ENCODE peak calls at places on chromosome 13, in seven cellular contexts. One of them, this sample, is unnamed.

GRCh38 chr13:45521292-45521691 is 56.6 kb downstream of the COG3 start:
- DNase-seq in neural crest cell: no peak
- DNase-seq in NCI-H1930: no peak
- DNase-seq in amniotic epithelial cell: peak
- DNase-seq in cardiac fibroblast: peak
- DNase-seq in ELF-1: no peak
- DNase-seq in NCI-H1092 treated with DMSO at 0.1 percent for 48 hours: no peak
- DNase-seq in this sample: no peak

GRCh38 chr13:43986395-43986794 is 106.7 kb downstream of the LACC1 start:
- DNase-seq in neural crest cell: no peak
- DNase-seq in NCI-H1930: no peak
- DNase-seq in amniotic epithelial cell: no peak
- DNase-seq in cardiac fibroblast: no peak
- DNase-seq in ELF-1: no peak
- DNase-seq in NCI-H1092 treated with DMSO at 0.1 percent for 48 hours: peak
- DNase-seq in this sample: no peak

GRCh38 chr13:50527612-50528509 is 315.6 kb downstream of the DLEU7 start:
- DNase-seq in neural crest cell: no peak
- DNase-seq in NCI-H1930: no peak
- DNase-seq in amniotic epithelial cell: no peak
- DNase-seq in cardiac fibroblast: no peak
- DNase-seq in ELF-1: no peak
- DNase-seq in NCI-H1092 treated with DMSO at 0.1 percent for 48 hours: no peak
- DNase-seq in this sample: peak

GRCh38 chr13:108963846-108964600 is 334.6 kb downstream of the MYO16 start:
- DNase-seq in neural crest cell: no peak
- DNase-seq in NCI-H1930: no peak
- DNase-seq in amniotic epithelial cell: peak
- DNase-seq in cardiac fibroblast: peak
- DNase-seq in ELF-1: no peak
- DNase-seq in NCI-H1092 treated with DMSO at 0.1 percent for 48 hours: no peak
- DNase-seq in this sample: no peak

GRCh38 chr13:106063591-106064308 is 471.7 kb downstream of the EFNB2 start:
- DNase-seq in neural crest cell: no peak
- DNase-seq in NCI-H1930: no peak
- DNase-seq in amniotic epithelial cell: peak
- DNase-seq in cardiac fibroblast: peak
- DNase-seq in ELF-1: no peak
- DNase-seq in NCI-H1092 treated with DMSO at 0.1 percent for 48 hours: no peak
- DNase-seq in this sample: peak

GRCh38 chr13:50779443-50780200 is 63.9 kb downstream of the DLEU7 start:
- DNase-seq in neural crest cell: no peak
- DNase-seq in NCI-H1930: no peak
- DNase-seq in amniotic epithelial cell: no peak
- DNase-seq in cardiac fibroblast: no peak
- DNase-seq in ELF-1: no peak
- DNase-seq in NCI-H1092 treated with DMSO at 0.1 percent for 48 hours: no peak
- DNase-seq in this sample: no peak

GRCh38 chr13:113610266-113610665 is 25.7 kb downstream of the TFDP1 start:
- DNase-seq in neural crest cell: no peak
- DNase-seq in NCI-H1930: no peak
- DNase-seq in amniotic epithelial cell: no peak
- DNase-seq in cardiac fibroblast: no peak
- DNase-seq in ELF-1: no peak
- DNase-seq in NCI-H1092 treated with DMSO at 0.1 percent for 48 hours: no peak
- DNase-seq in this sample: no peak

GRCh38 chr13:33547035-33547434 is 261.5 kb upstream of the STARD13 start:
- DNase-seq in neural crest cell: no peak
- DNase-seq in NCI-H1930: no peak
- DNase-seq in amniotic epithelial cell: no peak
- DNase-seq in cardiac fibroblast: no peak
- DNase-seq in ELF-1: no peak
- DNase-seq in NCI-H1092 treated with DMSO at 0.1 percent for 48 hours: no peak
- DNase-seq in this sample: peak

GRCh38 chr13:113869263-113869662 is 5.4 kb upstream of the GAS6 start:
- DNase-seq in neural crest cell: no peak
- DNase-seq in NCI-H1930: no peak
- DNase-seq in amniotic epithelial cell: no peak
- DNase-seq in cardiac fibroblast: no peak
- DNase-seq in ELF-1: no peak
- DNase-seq in NCI-H1092 treated with DMSO at 0.1 percent for 48 hours: no peak
- DNase-seq in this sample: no peak

GRCh38 chr13:20431687-20432384 is 93.8 kb downstream of the CRYL1 start:
- DNase-seq in neural crest cell: no peak
- DNase-seq in NCI-H1930: no peak
- DNase-seq in amniotic epithelial cell: no peak
- DNase-seq in cardiac fibroblast: no peak
- DNase-seq in ELF-1: no peak
- DNase-seq in NCI-H1092 treated with DMSO at 0.1 percent for 48 hours: no peak
- DNase-seq in this sample: no peak

GRCh38 chr13:86569119-86569518 is 769.9 kb upstream of the SLITRK6 start:
- DNase-seq in neural crest cell: no peak
- DNase-seq in NCI-H1930: no peak
- DNase-seq in amniotic epithelial cell: no peak
- DNase-seq in cardiac fibroblast: no peak
- DNase-seq in ELF-1: no peak
- DNase-seq in NCI-H1092 treated with DMSO at 0.1 percent for 48 hours: no peak
- DNase-seq in this sample: no peak

GRCh38 chr13:109180905-109181425 is 551.6 kb downstream of the MYO16 start:
- DNase-seq in neural crest cell: peak
- DNase-seq in NCI-H1930: no peak
- DNase-seq in amniotic epithelial cell: peak
- DNase-seq in cardiac fibroblast: peak
- DNase-seq in ELF-1: no peak
- DNase-seq in NCI-H1092 treated with DMSO at 0.1 percent for 48 hours: no peak
- DNase-seq in this sample: no peak

GRCh38 chr13:39516140-39516539 is 86.9 kb downstream of the LHFPL6 start:
- DNase-seq in neural crest cell: no peak
- DNase-seq in NCI-H1930: no peak
- DNase-seq in amniotic epithelial cell: no peak
- DNase-seq in cardiac fibroblast: no peak
- DNase-seq in ELF-1: no peak
- DNase-seq in NCI-H1092 treated with DMSO at 0.1 percent for 48 hours: peak
- DNase-seq in this sample: no peak

GRCh38 chr13:21567714-21568113 is 36.3 kb downstream of the MICU2 start:
- DNase-seq in neural crest cell: no peak
- DNase-seq in NCI-H1930: no peak
- DNase-seq in amniotic epithelial cell: peak
- DNase-seq in cardiac fibroblast: peak
- DNase-seq in ELF-1: no peak
- DNase-seq in NCI-H1092 treated with DMSO at 0.1 percent for 48 hours: no peak
- DNase-seq in this sample: peak

GRCh38 chr13:20940083-20940482 is 37.5 kb upstream of the XPO4 start:
- DNase-seq in neural crest cell: no peak
- DNase-seq in NCI-H1930: no peak
- DNase-seq in amniotic epithelial cell: peak
- DNase-seq in cardiac fibroblast: peak
- DNase-seq in ELF-1: no peak
- DNase-seq in NCI-H1092 treated with DMSO at 0.1 percent for 48 hours: no peak
- DNase-seq in this sample: no peak

GRCh38 chr13:59425211-59425721 is 738.5 kb downstream of the DIAPH3 start:
- DNase-seq in neural crest cell: no peak
- DNase-seq in NCI-H1930: no peak
- DNase-seq in amniotic epithelial cell: peak
- DNase-seq in cardiac fibroblast: peak
- DNase-seq in ELF-1: no peak
- DNase-seq in NCI-H1092 treated with DMSO at 0.1 percent for 48 hours: peak
- DNase-seq in this sample: peak

GRCh38 chr13:97165527-97166425 is 56.4 kb upstream of the MBNL2 start:
- DNase-seq in neural crest cell: no peak
- DNase-seq in NCI-H1930: no peak
- DNase-seq in amniotic epithelial cell: no peak
- DNase-seq in cardiac fibroblast: no peak
- DNase-seq in ELF-1: no peak
- DNase-seq in NCI-H1092 treated with DMSO at 0.1 percent for 48 hours: no peak
- DNase-seq in this sample: no peak

GRCh38 chr13:98171806-98172569 is 5.1 kb downstream of the RNF113B start:
- DNase-seq in neural crest cell: no peak
- DNase-seq in NCI-H1930: no peak
- DNase-seq in amniotic epithelial cell: peak
- DNase-seq in cardiac fibroblast: peak
- DNase-seq in ELF-1: peak
- DNase-seq in NCI-H1092 treated with DMSO at 0.1 percent for 48 hours: no peak
- DNase-seq in this sample: peak

GRCh38 chr13:102556806-102557205 is 40.0 kb upstream of the TPP2 start:
- DNase-seq in neural crest cell: no peak
- DNase-seq in NCI-H1930: no peak
- DNase-seq in amniotic epithelial cell: no peak
- DNase-seq in cardiac fibroblast: no peak
- DNase-seq in ELF-1: no peak
- DNase-seq in NCI-H1092 treated with DMSO at 0.1 percent for 48 hours: no peak
- DNase-seq in this sample: no peak

GRCh38 chr13:62544928-62545327 is 1129.3 kb upstream of the PCDH20 start:
- DNase-seq in neural crest cell: no peak
- DNase-seq in NCI-H1930: no peak
- DNase-seq in amniotic epithelial cell: no peak
- DNase-seq in cardiac fibroblast: no peak
- DNase-seq in ELF-1: no peak
- DNase-seq in NCI-H1092 treated with DMSO at 0.1 percent for 48 hours: no peak
- DNase-seq in this sample: no peak

GRCh38 chr13:77545626-77546412 is 10.3 kb downstream of the SCEL start:
- DNase-seq in neural crest cell: no peak
- DNase-seq in NCI-H1930: no peak
- DNase-seq in amniotic epithelial cell: no peak
- DNase-seq in cardiac fibroblast: no peak
- DNase-seq in ELF-1: no peak
- DNase-seq in NCI-H1092 treated with DMSO at 0.1 percent for 48 hours: no peak
- DNase-seq in this sample: no peak

GRCh38 chr13:43077906-43078305 is 54.5 kb downstream of the DNAJC15 start:
- DNase-seq in neural crest cell: no peak
- DNase-seq in NCI-H1930: no peak
- DNase-seq in amniotic epithelial cell: no peak
- DNase-seq in cardiac fibroblast: no peak
- DNase-seq in ELF-1: no peak
- DNase-seq in NCI-H1092 treated with DMSO at 0.1 percent for 48 hours: no peak
- DNase-seq in this sample: no peak

GRCh38 chr13:94967183-94968039 is 255.1 kb upstream of the SOX21 start:
- DNase-seq in neural crest cell: peak
- DNase-seq in NCI-H1930: peak
- DNase-seq in amniotic epithelial cell: no peak
- DNase-seq in cardiac fibroblast: no peak
- DNase-seq in ELF-1: peak
- DNase-seq in NCI-H1092 treated with DMSO at 0.1 percent for 48 hours: peak
- DNase-seq in this sample: peak

GRCh38 chr13:106610511-106610910 is 42.6 kb upstream of the ARGLU1 start:
- DNase-seq in neural crest cell: no peak
- DNase-seq in NCI-H1930: no peak
- DNase-seq in amniotic epithelial cell: peak
- DNase-seq in cardiac fibroblast: peak
- DNase-seq in ELF-1: no peak
- DNase-seq in NCI-H1092 treated with DMSO at 0.1 percent for 48 hours: no peak
- DNase-seq in this sample: no peak

GRCh38 chr13:21933001-21933400 is 262.1 kb downstream of the FGF9 start:
- DNase-seq in neural crest cell: no peak
- DNase-seq in NCI-H1930: no peak
- DNase-seq in amniotic epithelial cell: no peak
- DNase-seq in cardiac fibroblast: no peak
- DNase-seq in ELF-1: no peak
- DNase-seq in NCI-H1092 treated with DMSO at 0.1 percent for 48 hours: peak
- DNase-seq in this sample: no peak

GRCh38 chr13:79196366-79196765 is 209.7 kb downstream of the RBM26 start:
- DNase-seq in neural crest cell: no peak
- DNase-seq in NCI-H1930: no peak
- DNase-seq in amniotic epithelial cell: no peak
- DNase-seq in cardiac fibroblast: no peak
- DNase-seq in ELF-1: no peak
- DNase-seq in NCI-H1092 treated with DMSO at 0.1 percent for 48 hours: no peak
- DNase-seq in this sample: no peak

GRCh38 chr13:26499209-26499601 is 58.3 kb upstream of the WASF3 start:
- DNase-seq in neural crest cell: no peak
- DNase-seq in NCI-H1930: no peak
- DNase-seq in amniotic epithelial cell: no peak
- DNase-seq in cardiac fibroblast: no peak
- DNase-seq in ELF-1: peak
- DNase-seq in NCI-H1092 treated with DMSO at 0.1 percent for 48 hours: no peak
- DNase-seq in this sample: no peak

GRCh38 chr13:74388626-74389025 is 254.4 kb upstream of the KLF12 start:
- DNase-seq in neural crest cell: no peak
- DNase-seq in NCI-H1930: no peak
- DNase-seq in amniotic epithelial cell: no peak
- DNase-seq in cardiac fibroblast: no peak
- DNase-seq in ELF-1: no peak
- DNase-seq in NCI-H1092 treated with DMSO at 0.1 percent for 48 hours: no peak
- DNase-seq in this sample: no peak

GRCh38 chr13:99985243-99985874 is 3.8 kb downstream of the ZIC2 start:
- DNase-seq in neural crest cell: no peak
- DNase-seq in NCI-H1930: no peak
- DNase-seq in amniotic epithelial cell: no peak
- DNase-seq in cardiac fibroblast: no peak
- DNase-seq in ELF-1: peak
- DNase-seq in NCI-H1092 treated with DMSO at 0.1 percent for 48 hours: no peak
- DNase-seq in this sample: no peak

GRCh38 chr13:97211357-97211756 is 10.8 kb upstream of the MBNL2 start:
- DNase-seq in neural crest cell: no peak
- DNase-seq in NCI-H1930: no peak
- DNase-seq in amniotic epithelial cell: no peak
- DNase-seq in cardiac fibroblast: no peak
- DNase-seq in ELF-1: no peak
- DNase-seq in NCI-H1092 treated with DMSO at 0.1 percent for 48 hours: no peak
- DNase-seq in this sample: no peak

GRCh38 chr13:100214886-100215285 is 126.0 kb downstream of the PCCA start:
- DNase-seq in neural crest cell: no peak
- DNase-seq in NCI-H1930: no peak
- DNase-seq in amniotic epithelial cell: peak
- DNase-seq in cardiac fibroblast: peak
- DNase-seq in ELF-1: no peak
- DNase-seq in NCI-H1092 treated with DMSO at 0.1 percent for 48 hours: no peak
- DNase-seq in this sample: no peak

GRCh38 chr13:19834704-19835103 is 28.7 kb downstream of the ZMYM5 start:
- DNase-seq in neural crest cell: no peak
- DNase-seq in NCI-H1930: no peak
- DNase-seq in amniotic epithelial cell: no peak
- DNase-seq in cardiac fibroblast: no peak
- DNase-seq in ELF-1: no peak
- DNase-seq in NCI-H1092 treated with DMSO at 0.1 percent for 48 hours: no peak
- DNase-seq in this sample: no peak

GRCh38 chr13:41017153-41017552 is 2.0 kb downstream of the ELF1 start:
- DNase-seq in neural crest cell: no peak
- DNase-seq in NCI-H1930: no peak
- DNase-seq in amniotic epithelial cell: no peak
- DNase-seq in cardiac fibroblast: no peak
- DNase-seq in ELF-1: no peak
- DNase-seq in NCI-H1092 treated with DMSO at 0.1 percent for 48 hours: no peak
- DNase-seq in this sample: peak